ENCODE peak calls at places on chromosomes 3 and 15, in five cellular contexts. H is H1, N is K562, D is HepG2, Q is GM12878. Z is an unnamed sample.

GRCh38 chr3:8766148-8766547 is 3.3 kb downstream of the OXTR start:
- DNase-seq in H (peak), N (no peak), D (no peak), Q (no peak), Z (no peak)

GRCh38 chr15:73389971-73390544 is 21.3 kb upstream of the HCN4 start:
- DNase-seq in H (no peak), N (no peak), D (peak), Q (no peak), Z (no peak)

GRCh38 chr15:101114146-101114545 is 137.7 kb downstream of the CHSY1 start:
- DNase-seq in H (no peak), N (no peak), D (no peak), Q (no peak), Z (no peak)

GRCh38 chr3:115903843-115904242 is 280.5 kb downstream of the GAP43 start:
- DNase-seq in H (no peak), N (no peak), D (no peak), Q (no peak), Z (no peak)

GRCh38 chr3:195696632-195697278 is 24.0 kb upstream of the MUC20 start:
- DNase-seq in H (no peak), N (peak), D (no peak), Q (no peak), Z (no peak)

GRCh38 chr3:38655708-38656300 is 6.3 kb upstream of the SCN5A start:
- DNase-seq in H (no peak), N (peak), D (peak), Q (no peak), Z (peak)

GRCh38 chr3:189277711-189278110 is 105.9 kb downstream of the TPRG1 start:
- DNase-seq in H (no peak), N (no peak), D (no peak), Q (no peak), Z (no peak)

GRCh38 chr15:65211157-65211982 is at the start of gene CILP:
- DNase-seq in H (no peak), N (no peak), D (no peak), Q (no peak), Z (no peak)

GRCh38 chr15:85810075-85810474 is 15.3 kb upstream of the KLHL25 start:
- DNase-seq in H (no peak), N (no peak), D (no peak), Q (no peak), Z (no peak)

GRCh38 chr3:46162975-46163550 is 45.0 kb downstream of the CCR1 start:
- DNase-seq in H (no peak), N (no peak), D (peak), Q (no peak), Z (peak)

GRCh38 chr15:86101818-86102217 is 22.1 kb downstream of the AGBL1 start:
- DNase-seq in H (no peak), N (no peak), D (no peak), Q (no peak), Z (no peak)

GRCh38 chr3:54104084-54104483 is 18.3 kb upstream of the CACNA2D3 start:
- DNase-seq in H (no peak), N (no peak), D (no peak), Q (no peak), Z (no peak)

GRCh38 chr3:139468407-139468806 is 7.9 kb downstream of the RBP2 start:
- DNase-seq in H (no peak), N (no peak), D (no peak), Q (no peak), Z (no peak)

GRCh38 chr3:76024640-76025039 is 239.3 kb upstream of the ZNF717 start:
- DNase-seq in H (no peak), N (no peak), D (peak), Q (no peak), Z (no peak)

GRCh38 chr15:65519781-65520299 is 2.4 kb upstream of the DPP8 start:
- DNase-seq in H (no peak), N (no peak), D (no peak), Q (no peak), Z (no peak)

GRCh38 chr15:77867266-77868047 is 210.1 kb downstream of the TBC1D2B start:
- DNase-seq in H (no peak), N (no peak), D (no peak), Q (no peak), Z (no peak)

GRCh38 chr3:48859188-48859587 is 11.5 kb upstream of the PRKAR2A start:
- DNase-seq in H (no peak), N (no peak), D (no peak), Q (no peak), Z (no peak)

GRCh38 chr3:66418432-66419052 is 82.3 kb downstream of the LRIG1 start:
- DNase-seq in H (no peak), N (no peak), D (no peak), Q (no peak), Z (no peak)

GRCh38 chr15:79874242-79874641 is 22.6 kb downstream of the MTHFS start:
- DNase-seq in H (no peak), N (no peak), D (peak), Q (no peak), Z (peak)

GRCh38 chr3:69009559-69010410 is 3.7 kb downstream of the EOGT start:
- DNase-seq in H (no peak), N (no peak), D (no peak), Q (no peak), Z (no peak)

GRCh38 chr3:104460477-104461406 is 906.0 kb upstream of the ALCAM start:
- DNase-seq in H (no peak), N (no peak), D (no peak), Q (peak), Z (peak)

GRCh38 chr15:45637552-45638033 is 2.8 kb downstream of the SQOR start:
- DNase-seq in H (no peak), N (no peak), D (peak), Q (peak), Z (no peak)

GRCh38 chr3:99720985-99721632 is 82.7 kb downstream of the COL8A1 start:
- DNase-seq in H (no peak), N (no peak), D (no peak), Q (no peak), Z (no peak)

GRCh38 chr3:127017229-127017628 is 34.3 kb downstream of the PLXNA1 start:
- DNase-seq in H (no peak), N (no peak), D (no peak), Q (no peak), Z (no peak)

GRCh38 chr3:13280856-13281656 is 139.1 kb downstream of the NUP210 start:
- DNase-seq in H (no peak), N (no peak), D (no peak), Q (no peak), Z (no peak)

GRCh38 chr3:175260145-175260794 is 401.1 kb downstream of the NAALADL2 start:
- DNase-seq in H (no peak), N (no peak), D (no peak), Q (no peak), Z (no peak)

GRCh38 chr15:26967719-26968269 is 3.2 kb upstream of the GABRG3 start:
- DNase-seq in H (peak), N (no peak), D (no peak), Q (no peak), Z (no peak)

GRCh38 chr3:177015881-177016280 is 181.4 kb downstream of the TBL1XR1 start:
- DNase-seq in H (no peak), N (no peak), D (no peak), Q (no peak), Z (no peak)
- TF ChIP-seq CEBPB in H (no peak), N (no peak), D (no peak), Q (no peak), Z (no peak)

DNA sequence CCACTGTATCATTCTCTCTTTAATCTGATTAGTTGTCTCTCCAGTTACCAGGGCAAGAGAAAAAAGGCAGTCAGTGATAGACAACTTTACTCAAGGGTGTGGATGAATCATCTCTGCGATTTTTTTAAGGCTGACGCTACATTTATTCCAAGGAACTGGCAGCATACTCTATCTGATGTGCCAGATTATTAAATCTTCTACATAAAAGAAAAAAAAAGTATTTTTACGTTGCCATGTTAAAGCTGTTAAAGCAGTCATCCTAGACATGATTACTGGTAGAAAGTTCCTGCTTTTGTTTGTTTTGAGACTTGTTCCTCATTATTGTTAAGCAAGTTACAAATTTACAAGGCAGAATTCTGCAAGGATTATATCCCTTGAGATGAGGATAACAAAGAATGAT is 121.8 kb downstream of the CBLB start:
- DNase-seq in H (no peak), N (no peak), D (no peak), Q (no peak), Z (no peak)
- TF ChIP-seq ZNF274 in H (no peak), N (no peak), D (no peak), Q (no peak), Z (no peak)

GRCh38 chr3:167843886-167844285 is 108.4 kb downstream of the SERPINI1 start:
- DNase-seq in H (no peak), N (no peak), D (no peak), Q (no peak), Z (no peak)
- H2AFZ ChIP-seq in H (no peak), N (no peak), D (no peak), Q (no peak), Z (no peak)

GRCh38 chr3:152156880-152157279 is 111.8 kb upstream of the MBNL1 start:
- DNase-seq in H (no peak), N (no peak), D (no peak), Q (peak), Z (no peak)
- TF ChIP-seq CEBPB in H (no peak), N (no peak), D (no peak), Q (no peak), Z (no peak)

DNA sequence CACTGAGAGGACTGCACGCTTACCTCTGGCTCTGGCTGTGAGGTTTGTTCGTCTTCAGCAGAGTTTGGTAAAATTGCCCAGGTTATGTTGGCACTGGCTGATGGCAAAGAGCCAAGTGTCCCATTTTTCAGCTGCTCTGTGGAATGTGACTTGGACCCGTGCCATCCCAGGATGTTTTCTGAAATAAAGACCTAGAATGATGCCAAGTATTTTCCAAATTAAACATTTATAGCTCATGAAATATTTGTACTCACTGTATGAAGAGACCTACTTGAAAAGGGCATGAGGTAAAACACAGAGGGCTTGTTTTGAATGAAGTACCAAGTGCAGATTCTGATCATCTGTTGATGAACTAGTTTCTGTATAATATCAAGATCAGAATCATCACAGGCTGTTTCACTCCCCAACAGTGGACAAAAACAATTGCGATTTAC is 200.5 kb downstream of the STT3B start:
- DNase-seq in H (no peak), N (no peak), D (no peak), Q (no peak), Z (no peak)
- TF ChIP-seq ZNF274 in H (no peak), N (no peak), D (no peak), Q (no peak), Z (no peak)

GRCh38 chr3:62587169-62587568 is 213.8 kb upstream of the FEZF2 start:
- DNase-seq in H (no peak), N (no peak), D (no peak), Q (no peak), Z (no peak)

GRCh38 chr3:62589078-62589477 is 215.7 kb upstream of the FEZF2 start:
- DNase-seq in H (no peak), N (no peak), D (no peak), Q (no peak), Z (no peak)

GRCh38 chr3:62586356-62586755 is 213.0 kb upstream of the FEZF2 start:
- DNase-seq in H (no peak), N (no peak), D (no peak), Q (no peak), Z (no peak)

GRCh38 chr3:62585861-62586260 is 212.5 kb upstream of the FEZF2 start:
- DNase-seq in H (no peak), N (no peak), D (no peak), Q (no peak), Z (no peak)

GRCh38 chr3:62587579-62588031 is 214.3 kb upstream of the FEZF2 start:
- DNase-seq in H (no peak), N (no peak), D (no peak), Q (no peak), Z (no peak)
- H2AFZ ChIP-seq in H (no peak), N (no peak), D (no peak), Q (no peak), Z (no peak)

GRCh38 chr15:66907826-66908502 is 157.4 kb upstream of the SMAD3 start:
- DNase-seq in H (no peak), N (no peak), D (peak), Q (peak), Z (no peak)
- TF ChIP-seq CEBPB in H (no peak), N (no peak), D (no peak), Q (no peak), Z (no peak)

GRCh38 chr15:69795601-69796000 is 302.1 kb downstream of the TLE3 start:
- DNase-seq in H (no peak), N (no peak), D (no peak), Q (no peak), Z (no peak)

GRCh38 chr15:69792823-69793222 is 304.9 kb downstream of the TLE3 start:
- DNase-seq in H (no peak), N (no peak), D (no peak), Q (no peak), Z (no peak)

GRCh38 chr15:69793783-69794451 is 303.8 kb downstream of the TLE3 start:
- DNase-seq in H (no peak), N (no peak), D (no peak), Q (no peak), Z (no peak)

GRCh38 chr15:69793436-69793782 is 304.3 kb downstream of the TLE3 start:
- DNase-seq in H (no peak), N (no peak), D (no peak), Q (no peak), Z (no peak)

GRCh38 chr15:69794643-69795461 is 302.9 kb downstream of the TLE3 start:
- DNase-seq in H (no peak), N (no peak), D (no peak), Q (no peak), Z (peak)
- TF ChIP-seq ZNF274 in H (no peak), N (no peak), D (no peak), Q (no peak), Z (no peak)

DNA sequence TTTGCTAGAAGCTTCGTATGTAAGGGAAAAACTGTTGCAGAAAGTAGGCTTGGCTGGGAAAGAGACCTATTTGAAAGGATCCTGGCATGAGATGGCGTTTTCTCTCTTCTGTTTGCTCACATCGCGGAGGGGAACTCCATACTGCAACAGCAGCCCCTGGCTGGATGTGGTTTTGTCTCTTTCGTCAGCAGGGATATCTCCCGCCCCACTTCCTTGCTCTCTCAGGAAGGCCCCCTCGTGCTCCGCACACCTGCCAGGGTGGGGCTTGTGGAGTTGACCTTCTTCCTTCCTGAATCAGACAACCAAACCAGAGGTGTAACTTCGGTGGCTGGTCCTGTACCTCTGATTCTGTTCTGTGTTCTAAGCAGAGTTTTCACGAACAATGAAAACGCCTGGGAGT is 26.4 kb upstream of the MYZAP start:
- DNase-seq in H (peak), N (no peak), D (no peak), Q (no peak), Z (no peak)
- H2AFZ ChIP-seq in H (no peak), N (peak), D (no peak), Q (peak), Z (no peak)

DNA sequence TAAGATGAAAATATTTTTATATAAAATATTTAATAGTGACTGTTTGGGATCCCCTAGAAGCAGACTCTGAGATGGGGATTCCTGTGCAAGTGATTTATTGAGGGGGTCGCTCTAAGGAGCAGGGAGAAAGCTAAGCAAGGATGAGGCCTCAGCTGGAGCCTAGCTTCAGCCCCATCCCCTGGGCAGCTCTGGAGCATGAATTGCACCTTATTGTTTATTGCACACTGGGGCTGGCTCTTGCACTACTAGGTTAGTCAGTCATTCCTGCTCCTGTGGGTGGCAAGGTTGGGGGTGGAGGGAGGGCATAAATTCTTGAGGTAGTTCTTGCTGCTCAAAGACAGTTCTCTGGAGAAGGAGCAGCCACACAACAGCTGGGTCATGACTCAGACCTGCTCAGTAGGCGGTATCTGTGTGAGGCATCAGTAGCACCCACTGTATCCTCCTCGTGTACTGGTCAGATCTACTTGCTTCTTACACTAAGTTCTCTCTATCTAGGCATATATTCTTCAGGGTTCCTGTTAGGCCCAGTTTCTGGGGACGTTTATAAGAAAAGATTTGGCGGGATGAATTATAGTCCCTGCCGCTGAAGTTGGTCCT is 27.2 kb upstream of the TNFSF10 start:
- DNase-seq in H (no peak), N (peak), D (no peak), Q (no peak), Z (peak)
- TF ChIP-seq CEBPB in H (no peak), N (no peak), D (no peak), Q (no peak), Z (no peak)

Z was measured in HCT116.